ENCODE peak calls at places on chromosome 6, in four cellular contexts. One of them, this sample, is unnamed.

GRCh38 chr6:101465871-101466270 is 72.4 kb downstream of the GRIK2 start:
- DNase-seq in NCI-H1105 treated with DMSO at 0.1 percent for 48 hours: no peak
- DNase-seq in retina: no peak
- DNase-seq in T-helper 9 cell: no peak
- DNase-seq in this sample: no peak

GRCh38 chr6:37550436-37550835 is 50.7 kb upstream of the CCDC167 start:
- DNase-seq in NCI-H1105 treated with DMSO at 0.1 percent for 48 hours: no peak
- DNase-seq in retina: no peak
- DNase-seq in T-helper 9 cell: no peak
- DNase-seq in this sample: no peak

GRCh38 chr6:133748628-133749027 is 140.3 kb upstream of the TCF21 start:
- DNase-seq in NCI-H1105 treated with DMSO at 0.1 percent for 48 hours: no peak
- DNase-seq in retina: no peak
- DNase-seq in T-helper 9 cell: no peak
- DNase-seq in this sample: no peak

GRCh38 chr6:33878541-33878940 is 74.7 kb upstream of the MLN start:
- DNase-seq in NCI-H1105 treated with DMSO at 0.1 percent for 48 hours: peak; percentile 87
- DNase-seq in retina: no peak
- DNase-seq in T-helper 9 cell: no peak
- DNase-seq in this sample: no peak

GRCh38 chr6:141321486-141322347 is 811.0 kb upstream of the GJE1 start:
- DNase-seq in NCI-H1105 treated with DMSO at 0.1 percent for 48 hours: no peak
- DNase-seq in retina: no peak
- DNase-seq in T-helper 9 cell: no peak
- DNase-seq in this sample: no peak

GRCh38 chr6:146670161-146670560 is 71.4 kb downstream of the ADGB start:
- DNase-seq in NCI-H1105 treated with DMSO at 0.1 percent for 48 hours: no peak
- DNase-seq in retina: no peak
- DNase-seq in T-helper 9 cell: no peak
- DNase-seq in this sample: no peak

GRCh38 chr6:38091626-38092025 is 272.1 kb downstream of the ZFAND3 start:
- DNase-seq in NCI-H1105 treated with DMSO at 0.1 percent for 48 hours: no peak
- DNase-seq in retina: no peak
- DNase-seq in T-helper 9 cell: no peak
- DNase-seq in this sample: no peak

GRCh38 chr6:54981276-54981609 is 134.7 kb downstream of the FAM83B start:
- DNase-seq in NCI-H1105 treated with DMSO at 0.1 percent for 48 hours: no peak
- DNase-seq in retina: no peak
- DNase-seq in T-helper 9 cell: no peak
- DNase-seq in this sample: no peak

GRCh38 chr6:98840385-98840784 is 6.0 kb downstream of the POU3F2 start:
- DNase-seq in NCI-H1105 treated with DMSO at 0.1 percent for 48 hours: no peak
- DNase-seq in retina: no peak
- DNase-seq in T-helper 9 cell: no peak
- DNase-seq in this sample: no peak

GRCh38 chr6:112592159-112592558 is 245.0 kb downstream of the RFPL4B start:
- DNase-seq in NCI-H1105 treated with DMSO at 0.1 percent for 48 hours: no peak
- DNase-seq in retina: no peak
- DNase-seq in T-helper 9 cell: no peak
- DNase-seq in this sample: no peak

GRCh38 chr6:10256113-10256690 is 158.7 kb downstream of the TFAP2A start:
- DNase-seq in NCI-H1105 treated with DMSO at 0.1 percent for 48 hours: no peak
- DNase-seq in retina: no peak
- DNase-seq in T-helper 9 cell: no peak
- DNase-seq in this sample: no peak

GRCh38 chr6:77620290-77620882 is 32.5 kb upstream of the MEI4 start:
- DNase-seq in NCI-H1105 treated with DMSO at 0.1 percent for 48 hours: peak; percentile 18
- DNase-seq in retina: no peak
- DNase-seq in T-helper 9 cell: no peak
- DNase-seq in this sample: no peak

GRCh38 chr6:78999737-79000136 is 78.3 kb downstream of the PHIP start:
- DNase-seq in NCI-H1105 treated with DMSO at 0.1 percent for 48 hours: no peak
- DNase-seq in retina: no peak
- DNase-seq in T-helper 9 cell: no peak
- DNase-seq in this sample: no peak

This sample was measured in T1000.